ENCODE peak calls at places on chromosomes 7 and 10, in ten cellular contexts. V, I, G, O, Q, W, D, N, L and X are unnamed samples.
A peak's percentile ranks its signal among the peaks of the same experiment; 100 is the strongest.

GRCh38 chr10:48556065-48556464 is 48.8 kb downstream of the ARHGAP22 start:
- DNase-seq in I (no peak), Q (no peak), L (no peak), D (no peak), W (no peak), N (no peak), O (no peak), V (no peak), G (no peak), X (no peak)

GRCh38 chr10:119441151-119441821 is 101.2 kb downstream of the RGS10 start:
- DNase-seq in N (no peak), G (no peak), O (no peak), Q (no peak), I (no peak), D (no peak), W (no peak), V (no peak), L (peak; percentile 82), X (no peak)

GRCh38 chr7:69166979-69167516 is 431.2 kb upstream of the AUTS2 start:
- DNase-seq in Q (no peak), O (no peak), I (no peak), W (peak; percentile 1), L (no peak), V (no peak), G (no peak), N (no peak), D (no peak), X (no peak)

GRCh38 chr7:139941866-139942265 is 112.8 kb downstream of the TBXAS1 start:
- DNase-seq in Q (no peak), L (no peak), O (no peak), W (no peak), I (no peak), V (no peak), G (no peak), N (no peak), D (no peak), X (no peak)

GRCh38 chr10:113329121-113329596 is 223.7 kb upstream of the HABP2 start:
- DNase-seq in D (no peak), I (no peak), L (no peak), G (no peak), O (no peak), V (peak; percentile 20), W (no peak), Q (no peak), N (no peak), X (no peak)

GRCh38 chr10:68239596-68240150 is 7.8 kb upstream of the ATOH7 start:
- DNase-seq in D (no peak), I (no peak), W (no peak), Q (no peak), L (no peak), V (no peak), O (no peak), N (no peak), G (no peak), X (no peak)

GRCh38 chr7:154910125-154910524 is 92.8 kb downstream of the PAXIP1 start:
- DNase-seq in V (no peak), W (no peak), L (no peak), G (no peak), O (no peak), I (no peak), Q (no peak), N (no peak), D (peak; percentile 66), X (no peak)

GRCh38 chr10:120999868-121000267 is 148.7 kb downstream of the WDR11 start:
- DNase-seq in Q (no peak), O (no peak), V (no peak), D (no peak), G (no peak), N (peak; percentile 12), W (peak; percentile 52), L (no peak), I (no peak), X (no peak)

GRCh38 chr7:31078363-31078990 is 26.4 kb downstream of the ADCYAP1R1 start:
- DNase-seq in L (peak; percentile 62), O (no peak), Q (no peak), W (no peak), D (no peak), G (no peak), V (no peak), N (no peak), I (no peak), X (no peak)

GRCh38 chr10:115092555-115093285 is 445 bp upstream of the ATRNL1 start:
- DNase-seq in G (peak; percentile 14), N (no peak), W (peak; percentile 77), O (no peak), D (no peak), V (peak; percentile 92), I (no peak), Q (no peak), L (no peak), X (no peak)

GRCh38 chr10:78751716-78752115 is 317.1 kb upstream of the ZMIZ1 start:
- DNase-seq in I (no peak), O (no peak), L (no peak), V (no peak), N (no peak), D (no peak), G (no peak), Q (no peak), W (no peak), X (no peak)

GRCh38 chr10:71748671-71749191 is 24.6 kb downstream of the VSIR start:
- DNase-seq in O (no peak), W (no peak), G (peak; percentile 80), L (peak; percentile 86), N (no peak), I (peak; percentile 62), D (no peak), V (peak; percentile 55), Q (no peak), X (no peak)

GRCh38 chr7:155763122-155763521 is 49.1 kb downstream of the SHH start:
- DNase-seq in O (no peak), D (no peak), I (no peak), N (no peak), W (no peak), Q (no peak), V (no peak), L (no peak), G (no peak), X (no peak)

GRCh38 chr7:148288592-148289151 is 301.9 kb upstream of the C7orf33 start:
- DNase-seq in G (no peak), D (no peak), I (no peak), Q (no peak), V (no peak), N (no peak), W (no peak), O (no peak), L (no peak), X (no peak)

GRCh38 chr7:148287538-148287937 is 303.0 kb upstream of the C7orf33 start:
- DNase-seq in N (no peak), I (no peak), G (no peak), Q (no peak), L (no peak), W (no peak), O (no peak), D (no peak), V (no peak), X (no peak)

GRCh38 chr7:148290451-148291005 is 300.0 kb upstream of the C7orf33 start:
- DNase-seq in O (no peak), V (no peak), I (no peak), N (no peak), Q (no peak), L (no peak), W (peak; percentile 55), D (no peak), G (no peak), X (no peak)

GRCh38 chr7:148289630-148290029 is 300.9 kb upstream of the C7orf33 start:
- DNase-seq in O (no peak), V (no peak), Q (no peak), I (no peak), D (no peak), N (no peak), G (no peak), W (no peak), L (no peak), X (no peak)

DNA sequence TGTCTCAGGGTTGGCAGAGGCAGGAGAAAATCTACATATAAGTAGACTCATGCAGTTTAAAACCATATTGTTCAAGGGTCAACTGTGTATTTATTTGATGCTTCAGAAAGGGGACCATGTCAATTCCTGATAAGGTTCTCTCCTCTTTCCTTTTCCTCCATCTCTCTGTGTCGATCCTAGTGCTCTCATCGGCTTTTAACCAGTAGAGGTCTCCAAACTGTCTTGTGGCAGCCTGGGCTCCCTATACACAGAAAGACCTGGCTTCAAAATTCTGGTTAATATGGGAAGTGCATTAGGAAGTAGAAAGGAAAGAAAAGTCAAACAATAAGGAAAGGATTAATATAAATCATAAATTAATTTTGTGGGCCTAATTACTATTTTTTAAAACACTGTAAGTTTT is 304.4 kb upstream of the C7orf33 start:
- DNase-seq in D (no peak), L (no peak), V (peak; percentile 65), W (peak; percentile 69), G (no peak), O (no peak), N (peak; percentile 44), Q (no peak), I (no peak), X (no peak)
- TF ChIP-seq CTCF in D (peak; percentile 17), L (no peak), V (peak; percentile 74), W (peak; percentile 75), G (peak; percentile 35), O (no peak), N (peak; percentile 76), Q (peak; percentile 53), I (no peak), X (peak; percentile 21)

GRCh38 chr10:69421611-69422308 is 5.0 kb upstream of the TACR2 start:
- DNase-seq in V (no peak), D (no peak), Q (no peak), O (no peak), L (peak; percentile 98), W (no peak), N (no peak), I (no peak), G (peak; percentile 64), X (peak; percentile 32)
- TF ChIP-seq POLR2AphosphoS5 in V (no peak), D (no peak), Q (no peak), O (no peak), L (peak; percentile 85), W (no peak), N (no peak), I (peak; percentile 83), G (no peak), X (peak; percentile 64)

DNA sequence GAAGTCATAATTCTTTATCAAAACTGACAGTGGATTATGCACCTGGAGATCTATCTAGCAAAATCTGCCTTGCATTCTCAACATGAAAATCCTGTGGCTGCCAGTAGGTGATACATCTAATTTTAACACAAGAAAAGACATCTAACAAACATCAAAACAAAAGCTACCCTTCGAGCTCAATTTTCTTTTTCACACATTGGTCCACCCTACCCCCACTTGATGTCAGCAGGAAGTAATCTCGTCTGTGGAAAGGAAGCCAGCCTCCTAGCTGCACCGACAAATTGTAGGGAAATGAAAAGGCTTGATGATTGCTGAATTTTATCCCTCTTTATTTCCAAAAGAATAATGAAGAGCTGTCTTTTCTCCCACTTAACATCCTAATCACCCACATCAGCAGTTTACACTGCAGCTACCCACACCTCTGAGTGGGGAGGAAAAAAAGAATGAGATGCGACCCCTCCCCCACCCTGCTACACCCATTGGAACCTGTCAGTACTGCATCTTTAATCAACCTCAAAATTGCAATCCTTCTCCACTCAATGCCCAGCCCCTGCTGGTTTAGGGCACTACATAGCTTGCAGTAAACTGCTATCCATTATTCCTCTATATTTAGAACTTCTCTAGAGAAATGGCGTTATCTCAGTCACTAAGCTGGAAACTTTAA is 10.6 kb upstream of the CPVL start:
- DNase-seq in N (no peak), G (no peak), V (peak; percentile 39), Q (no peak), I (no peak), L (no peak), D (no peak), O (no peak), W (peak; percentile 36), X (no peak)
- TF ChIP-seq CTCF in N (no peak), G (no peak), V (no peak), Q (peak; percentile 20), I (no peak), L (no peak), D (no peak), O (no peak), W (peak; percentile 12), X (no peak)

GRCh38 chr7:668139-668871 is 58.2 kb upstream of the DNAAF5 start:
- DNase-seq in D (no peak), N (no peak), O (peak; percentile 51), V (no peak), I (no peak), Q (no peak), G (peak; percentile 31), L (peak; percentile 89), W (no peak), X (peak; percentile 81)
- TF ChIP-seq POLR2AphosphoS5 in D (no peak), N (no peak), O (peak; percentile 3), V (no peak), I (peak; percentile 12), Q (no peak), G (peak; percentile 37), L (peak; percentile 58), W (no peak), X (peak; percentile 93)